ENCODE peak calls at places on chromosome 18, in four cellular contexts. J is GM06990, E is Caco-2, G is endothelial cell. I is an unnamed sample.
A peak's percentile ranks its signal among the peaks of the same experiment; 100 is the strongest.

GRCh38 chr18:22318745-22319407 is 98.8 kb downstream of the CTAGE1 start:
- DNase-seq in J (no peak), E (no peak), G (no peak), I (peak; percentile 32)

GRCh38 chr18:55856191-55856590 is 268.2 kb upstream of the TCF4 start:
- DNase-seq in J (no peak), E (peak; percentile 46), G (no peak), I (peak; percentile 96)

GRCh38 chr18:55588001-55588875 is at the start of gene TCF4:
- DNase-seq in J (no peak), E (peak; percentile 48), G (peak; percentile 70), I (peak; percentile 47)

GRCh38 chr18:46677609-46678470 is 20.8 kb upstream of the LOXHD1 start:
- DNase-seq in J (no peak), E (no peak), G (no peak), I (no peak)

GRCh38 chr18:25282282-25282681 is 69.7 kb downstream of the ZNF521 start:
- DNase-seq in J (no peak), E (no peak), G (no peak), I (no peak)

GRCh38 chr18:23260932-23261590 is 125.8 kb downstream of the CABLES1 start:
- DNase-seq in J (no peak), E (no peak), G (no peak), I (no peak)

GRCh38 chr18:9209230-9209629 is 72.6 kb downstream of the ANKRD12 start:
- DNase-seq in J (no peak), E (no peak), G (no peak), I (no peak)

GRCh38 chr18:11947214-11948119 is 33.8 kb upstream of the IMPA2 start:
- DNase-seq in J (peak; percentile 64), E (peak; percentile 66), G (peak; percentile 55), I (peak; percentile 98)

GRCh38 chr18:44546954-44547353 is 133.7 kb upstream of the SETBP1 start:
- DNase-seq in J (no peak), E (no peak), G (no peak), I (no peak)

GRCh38 chr18:69127844-69128486 is 272.7 kb upstream of the DOK6 start:
- DNase-seq in J (no peak), E (no peak), G (no peak), I (no peak)

GRCh38 chr18:47944972-47945843 is 14.7 kb upstream of the SMAD2 start:
- DNase-seq in J (no peak), E (no peak), G (no peak), I (peak; percentile 66)

GRCh38 chr18:35032113-35032512 is 9.1 kb upstream of the MAPRE2 start:
- DNase-seq in J (no peak), E (no peak), G (no peak), I (no peak)

GRCh38 chr18:11553098-11553940 is 56.1 kb upstream of the SLC35G4 start:
- DNase-seq in J (no peak), E (peak; percentile 69), G (peak; percentile 59), I (peak; percentile 29)

GRCh38 chr18:22683786-22684185 is 249.3 kb upstream of the RBBP8 start:
- DNase-seq in J (no peak), E (no peak), G (no peak), I (no peak)

GRCh38 chr18:78948221-78948620 is 31.4 kb upstream of the SALL3 start:
- DNase-seq in J (no peak), E (no peak), G (no peak), I (no peak)

GRCh38 chr18:35029103-35029502 is 12.1 kb upstream of the MAPRE2 start:
- DNase-seq in J (no peak), E (no peak), G (no peak), I (peak; percentile 68)

GRCh38 chr18:35460719-35461118 is 37.0 kb downstream of the INO80C start:
- DNase-seq in J (no peak), E (no peak), G (no peak), I (peak; percentile 27)

GRCh38 chr18:11581286-11581685 is 28.1 kb upstream of the SLC35G4 start:
- DNase-seq in J (no peak), E (no peak), G (no peak), I (no peak)

GRCh38 chr18:72458256-72458655 is 85.9 kb downstream of the CBLN2 start:
- DNase-seq in J (no peak), E (no peak), G (no peak), I (peak; percentile 70)

GRCh38 chr18:58572181-58572580 is 56.7 kb downstream of the ALPK2 start:
- DNase-seq in J (no peak), E (no peak), G (no peak), I (peak; percentile 98)

GRCh38 chr18:48186084-48186798 is 222.9 kb downstream of the ZBTB7C start:
- DNase-seq in J (no peak), E (no peak), G (no peak), I (no peak)

I was measured in astrocyte.